ENCODE peak calls at places on chromosomes 13 and 19, in four cellular contexts. B, N, K and C are unnamed samples.

GRCh38 chr19:33124207-33125098 is 7.5 kb upstream of the WDR88 start:
- DNase-seq in B (no peak), N (no peak), K (peak; percentile 15), C (no peak)

GRCh38 chr19:28296506-28296905 is 916.4 kb downstream of the UQCRFS1 start:
- DNase-seq in B (peak; percentile 48), N (peak; percentile 68), K (no peak), C (peak; percentile 89)

GRCh38 chr19:55353803-55354697 is 469 bp downstream of the COX6B2 start:
- DNase-seq in B (no peak), N (peak; percentile 53), K (peak; percentile 91), C (peak; percentile 21)

GRCh38 chr19:39765091-39766076 is 13.3 kb upstream of the LEUTX start:
- DNase-seq in B (no peak), N (peak; percentile 20), K (no peak), C (peak; percentile 56)

GRCh38 chr19:37691881-37692504 is 27.6 kb downstream of the ZNF607 start:
- DNase-seq in B (peak; percentile 33), N (peak; percentile 89), K (peak; percentile 91), C (peak; percentile 94)

GRCh38 chr19:16338470-16339360 is 14.1 kb downstream of the KLF2 start:
- DNase-seq in B (peak; percentile 89), N (peak; percentile 98), K (peak; percentile 75), C (peak; percentile 90)

GRCh38 chr19:8129061-8129460 is 20.3 kb downstream of the FBN3 start:
- DNase-seq in B (no peak), N (no peak), K (no peak), C (no peak)

GRCh38 chr19:45451181-45451849 is 16.5 kb upstream of the FOSB start:
- DNase-seq in B (no peak), N (peak; percentile 89), K (no peak), C (peak; percentile 75)

GRCh38 chr19:37942516-37942902 is 35.5 kb downstream of the SIPA1L3 start:
- DNase-seq in B (no peak), N (no peak), K (no peak), C (no peak)

GRCh38 chr19:17565611-17566010 is 10.2 kb downstream of the COLGALT1 start:
- DNase-seq in B (no peak), N (no peak), K (no peak), C (no peak)

GRCh38 chr19:18329035-18329376 is 6.1 kb upstream of the LSM4 start:
- DNase-seq in B (no peak), N (no peak), K (no peak), C (no peak)

GRCh38 chr19:5558101-5558621 is 9.6 kb downstream of the TINCR start:
- DNase-seq in B (no peak), N (no peak), K (no peak), C (no peak)

GRCh38 chr13:22451345-22451744 is 729.4 kb upstream of the SGCG start:
- DNase-seq in B (no peak), N (no peak), K (no peak), C (no peak)

GRCh38 chr13:36724141-36724540 is 50.3 kb downstream of the SERTM1 start:
- DNase-seq in B (no peak), N (no peak), K (no peak), C (no peak)

GRCh38 chr19:54916822-54917221 is 10.9 kb downstream of the NCR1 start:
- DNase-seq in B (no peak), N (no peak), K (no peak), C (no peak)

GRCh38 chr13:113900646-113901045 is 36.8 kb upstream of the GAS6 start:
- DNase-seq in B (no peak), N (no peak), K (no peak), C (no peak)

GRCh38 chr13:113895436-113895835 is 31.6 kb upstream of the GAS6 start:
- DNase-seq in B (no peak), N (no peak), K (no peak), C (no peak)

GRCh38 chr13:113898391-113898790 is 34.5 kb upstream of the GAS6 start:
- DNase-seq in B (no peak), N (no peak), K (no peak), C (no peak)

GRCh38 chr13:113897161-113897560 is 33.3 kb upstream of the GAS6 start:
- DNase-seq in B (peak; percentile 86), N (peak; percentile 99), K (no peak), C (peak; percentile 89)

GRCh38 chr13:113897966-113898365 is 34.1 kb upstream of the GAS6 start:
- DNase-seq in B (no peak), N (peak; percentile 69), K (no peak), C (no peak)
- H3K4me3 ChIP-seq in B (no peak overlapping the region), N (no peak overlapping the region), K (no peak overlapping the region), C (no peak overlapping the region)

DNA sequence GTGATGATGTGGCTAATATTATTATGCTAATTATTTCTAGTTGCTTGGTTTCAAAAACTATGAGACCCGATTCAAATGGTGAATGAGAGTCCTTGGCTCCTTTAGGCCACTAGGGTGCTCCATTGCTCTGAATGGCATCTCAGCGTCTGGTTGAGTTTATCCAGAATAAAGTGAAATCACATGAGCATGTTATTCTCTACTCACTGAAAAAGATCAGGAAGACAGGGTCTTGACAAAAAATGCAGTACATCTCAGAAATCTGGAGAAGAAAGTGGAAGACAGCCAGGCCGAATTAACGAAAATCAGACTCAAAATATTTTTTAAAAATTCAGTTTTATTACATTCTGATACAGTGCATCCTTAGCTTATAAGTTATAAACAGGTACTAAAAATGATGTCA is 516.2 kb downstream of the MYO16 start:
- DNase-seq in B (no peak), N (peak; percentile 64), K (no peak), C (peak; percentile 84)
- TF ChIP-seq CTCF in B (peak; percentile 89), N (peak; percentile 95), K (peak; percentile 49), C (peak; percentile 99)

DNA sequence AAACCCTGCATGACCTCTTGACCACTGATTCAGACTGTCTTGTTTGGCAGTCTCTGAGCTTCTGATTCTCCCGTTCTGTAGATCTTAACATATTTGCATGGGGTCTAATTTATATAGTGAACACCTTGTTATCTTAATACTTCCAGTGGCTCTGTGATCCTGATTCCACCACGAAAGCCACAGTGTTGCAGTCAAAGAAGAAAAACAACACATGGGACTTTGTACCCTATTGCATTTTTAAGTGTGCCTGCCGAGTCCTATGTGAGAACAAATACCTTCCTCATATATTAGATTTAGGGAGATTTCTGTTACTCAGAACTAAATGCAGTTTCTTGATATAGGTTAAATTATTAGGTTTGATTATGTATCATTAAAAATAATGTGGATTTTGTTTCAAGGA is 12.3 kb upstream of the ZNF556 start:
- DNase-seq in B (no peak), N (no peak), K (no peak), C (no peak)
- H3K4me3 ChIP-seq in B (no peak overlapping the region), N (no peak overlapping the region), K (no peak overlapping the region), C (no peak overlapping the region)

GRCh38 chr19:12731337-12731736 is 3.1 kb downstream of the TRIR start:
- DNase-seq in B (no peak), N (no peak), K (no peak), C (no peak)

GRCh38 chr19:12733369-12733896 is 1.1 kb downstream of the TRIR start:
- DNase-seq in B (no peak), N (peak; percentile 62), K (no peak), C (peak; percentile 74)

GRCh38 chr19:12737666-12738351 is 512 bp downstream of the GET3 start:
- DNase-seq in B (no peak), N (no peak), K (no peak), C (no peak)

GRCh38 chr19:12733907-12734214 is 623 bp downstream of the TRIR start:
- DNase-seq in B (no peak), N (no peak), K (no peak), C (no peak)

GRCh38 chr19:12736854-12737665 is at the start of gene GET3:
- DNase-seq in B (peak; percentile 100), N (peak; percentile 100), K (peak; percentile 89), C (peak; percentile 100)
- TF ChIP-seq CTCF in B (no peak), N (no peak), K (no peak), C (no peak)

GRCh38 chr19:3131168-3131567 is 4.7 kb upstream of the GNA15 start:
- DNase-seq in B (no peak), N (no peak), K (peak; percentile 69), C (no peak)

GRCh38 chr19:3133793-3134116 is 2.1 kb upstream of the GNA15 start:
- DNase-seq in B (no peak), N (no peak), K (peak; percentile 53), C (no peak)

GRCh38 chr19:3135961-3136683 is at the start of gene GNA15:
- DNase-seq in B (no peak), N (no peak), K (peak; percentile 90), C (no peak)

GRCh38 chr19:3136684-3137055 is 837 bp downstream of the GNA15 start:
- DNase-seq in B (no peak), N (no peak), K (peak; percentile 73), C (no peak)

GRCh38 chr19:3132971-3133792 is 2.7 kb upstream of the GNA15 start:
- DNase-seq in B (peak; percentile 63), N (peak; percentile 48), K (peak; percentile 88), C (no peak)
- H3K4me3 ChIP-seq in B (no peak overlapping the region), N (no peak overlapping the region), K (peak overlapping the region; percentile 6), C (no peak overlapping the region)